ENCODE peak calls at places on chromosomes 12 and 14, in six cellular contexts. One of them, this sample, is unnamed.

GRCh38 chr12:49644620-49644994 is 21.2 kb downstream of the PRPF40B start:
- DNase-seq in fibroblast of lung: peak
- DNase-seq in fibroblast of villous mesenchyme: peak
- DNase-seq in cardiac muscle cell: peak
- DNase-seq in GM12878: peak
- DNase-seq in testis: peak
- DNase-seq in this sample: peak

GRCh38 chr14:63163306-63163705 is 40.9 kb upstream of the RHOJ start:
- DNase-seq in fibroblast of lung: no peak
- DNase-seq in fibroblast of villous mesenchyme: no peak
- DNase-seq in cardiac muscle cell: no peak
- DNase-seq in GM12878: no peak
- DNase-seq in testis: no peak
- DNase-seq in this sample: no peak

GRCh38 chr12:1443421-1444141 is 150.8 kb downstream of the FBXL14 start:
- DNase-seq in fibroblast of lung: peak
- DNase-seq in fibroblast of villous mesenchyme: no peak
- DNase-seq in cardiac muscle cell: peak
- DNase-seq in GM12878: no peak
- DNase-seq in testis: no peak
- DNase-seq in this sample: no peak

GRCh38 chr14:51547260-51547659 is 104.5 kb upstream of the FRMD6 start:
- DNase-seq in fibroblast of lung: peak
- DNase-seq in fibroblast of villous mesenchyme: peak
- DNase-seq in cardiac muscle cell: peak
- DNase-seq in GM12878: no peak
- DNase-seq in testis: no peak
- DNase-seq in this sample: no peak

GRCh38 chr14:96699666-96700065 is 97.5 kb upstream of the VRK1 start:
- DNase-seq in fibroblast of lung: no peak
- DNase-seq in fibroblast of villous mesenchyme: no peak
- DNase-seq in cardiac muscle cell: no peak
- DNase-seq in GM12878: no peak
- DNase-seq in testis: no peak
- DNase-seq in this sample: no peak

GRCh38 chr12:84763112-84763511 is 149.5 kb downstream of the SLC6A15 start:
- DNase-seq in fibroblast of lung: peak
- DNase-seq in fibroblast of villous mesenchyme: no peak
- DNase-seq in cardiac muscle cell: no peak
- DNase-seq in GM12878: no peak
- DNase-seq in testis: no peak
- DNase-seq in this sample: no peak

GRCh38 chr14:55451398-55451797 is 11.0 kb upstream of the TBPL2 start:
- DNase-seq in fibroblast of lung: no peak
- DNase-seq in fibroblast of villous mesenchyme: no peak
- DNase-seq in cardiac muscle cell: no peak
- DNase-seq in GM12878: no peak
- DNase-seq in testis: no peak
- DNase-seq in this sample: no peak

GRCh38 chr12:93025145-93026103 is 96.3 kb upstream of the EEA1 start:
- DNase-seq in fibroblast of lung: peak
- DNase-seq in fibroblast of villous mesenchyme: peak
- DNase-seq in cardiac muscle cell: peak
- DNase-seq in GM12878: peak
- DNase-seq in testis: no peak
- DNase-seq in this sample: peak

GRCh38 chr12:63995512-63995911 is 151.0 kb downstream of the SRGAP1 start:
- DNase-seq in fibroblast of lung: peak
- DNase-seq in fibroblast of villous mesenchyme: no peak
- DNase-seq in cardiac muscle cell: no peak
- DNase-seq in GM12878: no peak
- DNase-seq in testis: no peak
- DNase-seq in this sample: no peak

GRCh38 chr12:113899042-113899843 is 66.9 kb downstream of the RBM19 start:
- DNase-seq in fibroblast of lung: no peak
- DNase-seq in fibroblast of villous mesenchyme: no peak
- DNase-seq in cardiac muscle cell: no peak
- DNase-seq in GM12878: no peak
- DNase-seq in testis: no peak
- DNase-seq in this sample: no peak

GRCh38 chr12:68561830-68562229 is 48.9 kb upstream of the RAP1B start:
- DNase-seq in fibroblast of lung: no peak
- DNase-seq in fibroblast of villous mesenchyme: no peak
- DNase-seq in cardiac muscle cell: no peak
- DNase-seq in GM12878: no peak
- DNase-seq in testis: no peak
- DNase-seq in this sample: no peak

GRCh38 chr12:84976133-84976532 is 59.9 kb downstream of the TSPAN19 start:
- DNase-seq in fibroblast of lung: no peak
- DNase-seq in fibroblast of villous mesenchyme: no peak
- DNase-seq in cardiac muscle cell: no peak
- DNase-seq in GM12878: no peak
- DNase-seq in testis: no peak
- DNase-seq in this sample: no peak

GRCh38 chr14:21647380-21647779 is 6.3 kb upstream of the OR4E2 start:
- DNase-seq in fibroblast of lung: no peak
- DNase-seq in fibroblast of villous mesenchyme: no peak
- DNase-seq in cardiac muscle cell: no peak
- DNase-seq in GM12878: no peak
- DNase-seq in testis: no peak
- DNase-seq in this sample: no peak

GRCh38 chr14:56482306-56482705 is 97.3 kb upstream of the TMEM260 start:
- DNase-seq in fibroblast of lung: no peak
- DNase-seq in fibroblast of villous mesenchyme: no peak
- DNase-seq in cardiac muscle cell: peak
- DNase-seq in GM12878: no peak
- DNase-seq in testis: peak
- DNase-seq in this sample: no peak

GRCh38 chr12:111154180-111154579 is 214.7 kb downstream of the PHETA1 start:
- DNase-seq in fibroblast of lung: no peak
- DNase-seq in fibroblast of villous mesenchyme: no peak
- DNase-seq in cardiac muscle cell: no peak
- DNase-seq in GM12878: no peak
- DNase-seq in testis: no peak
- DNase-seq in this sample: no peak

GRCh38 chr14:58954874-58955273 is 233.6 kb upstream of the DAAM1 start:
- DNase-seq in fibroblast of lung: no peak
- DNase-seq in fibroblast of villous mesenchyme: no peak
- DNase-seq in cardiac muscle cell: no peak
- DNase-seq in GM12878: no peak
- DNase-seq in testis: no peak
- DNase-seq in this sample: no peak

GRCh38 chr14:92492261-92492660 is 21.3 kb upstream of the RIN3 start:
- DNase-seq in fibroblast of lung: no peak
- DNase-seq in fibroblast of villous mesenchyme: no peak
- DNase-seq in cardiac muscle cell: no peak
- DNase-seq in GM12878: no peak
- DNase-seq in testis: peak
- DNase-seq in this sample: no peak

GRCh38 chr12:64612843-64613242 is 2.5 kb downstream of the RASSF3 start:
- DNase-seq in fibroblast of lung: no peak
- DNase-seq in fibroblast of villous mesenchyme: peak
- DNase-seq in cardiac muscle cell: no peak
- DNase-seq in GM12878: no peak
- DNase-seq in testis: no peak
- DNase-seq in this sample: no peak

GRCh38 chr12:103800252-103800771 is 40.7 kb downstream of the NT5DC3 start:
- DNase-seq in fibroblast of lung: peak
- DNase-seq in fibroblast of villous mesenchyme: peak
- DNase-seq in cardiac muscle cell: peak
- DNase-seq in GM12878: no peak
- DNase-seq in testis: peak
- DNase-seq in this sample: no peak

GRCh38 chr14:73787760-73788508 is 63.7 kb upstream of the PTGR2 start:
- DNase-seq in fibroblast of lung: peak
- DNase-seq in fibroblast of villous mesenchyme: peak
- DNase-seq in cardiac muscle cell: no peak
- DNase-seq in GM12878: no peak
- DNase-seq in testis: no peak
- DNase-seq in this sample: no peak

GRCh38 chr12:7935464-7935772 is 569 bp downstream of the SLC2A3 start:
- DNase-seq in fibroblast of lung: no peak
- DNase-seq in fibroblast of villous mesenchyme: no peak
- DNase-seq in cardiac muscle cell: no peak
- DNase-seq in GM12878: no peak
- DNase-seq in testis: no peak
- DNase-seq in this sample: no peak

GRCh38 chr12:107319536-107320030 is 226.2 kb upstream of the CRY1 start:
- DNase-seq in fibroblast of lung: peak
- DNase-seq in fibroblast of villous mesenchyme: no peak
- DNase-seq in cardiac muscle cell: peak
- DNase-seq in GM12878: no peak
- DNase-seq in testis: no peak
- DNase-seq in this sample: no peak

GRCh38 chr12:107320031-107320928 is 226.9 kb upstream of the CRY1 start:
- DNase-seq in fibroblast of lung: peak
- DNase-seq in fibroblast of villous mesenchyme: peak
- DNase-seq in cardiac muscle cell: peak
- DNase-seq in GM12878: no peak
- DNase-seq in testis: peak
- DNase-seq in this sample: no peak

GRCh38 chr12:107318554-107318803 is 225.1 kb upstream of the CRY1 start:
- DNase-seq in fibroblast of lung: no peak
- DNase-seq in fibroblast of villous mesenchyme: no peak
- DNase-seq in cardiac muscle cell: no peak
- DNase-seq in GM12878: no peak
- DNase-seq in testis: no peak
- DNase-seq in this sample: no peak

GRCh38 chr12:107318804-107319535 is 225.6 kb upstream of the CRY1 start:
- DNase-seq in fibroblast of lung: peak
- DNase-seq in fibroblast of villous mesenchyme: peak
- DNase-seq in cardiac muscle cell: peak
- DNase-seq in GM12878: no peak
- DNase-seq in testis: peak
- DNase-seq in this sample: no peak

GRCh38 chr12:107317751-107318553 is 224.6 kb upstream of the CRY1 start:
- DNase-seq in fibroblast of lung: peak
- DNase-seq in fibroblast of villous mesenchyme: peak
- DNase-seq in cardiac muscle cell: peak
- DNase-seq in GM12878: no peak
- DNase-seq in testis: peak
- DNase-seq in this sample: no peak
- H3K4me3 ChIP-seq in fibroblast of lung: peak
- H3K4me3 ChIP-seq in fibroblast of villous mesenchyme: peak
- H3K4me3 ChIP-seq in cardiac muscle cell: peak
- H3K4me3 ChIP-seq in GM12878: no peak
- H3K4me3 ChIP-seq in testis: peak
- H3K4me3 ChIP-seq in this sample: no peak

DNA sequence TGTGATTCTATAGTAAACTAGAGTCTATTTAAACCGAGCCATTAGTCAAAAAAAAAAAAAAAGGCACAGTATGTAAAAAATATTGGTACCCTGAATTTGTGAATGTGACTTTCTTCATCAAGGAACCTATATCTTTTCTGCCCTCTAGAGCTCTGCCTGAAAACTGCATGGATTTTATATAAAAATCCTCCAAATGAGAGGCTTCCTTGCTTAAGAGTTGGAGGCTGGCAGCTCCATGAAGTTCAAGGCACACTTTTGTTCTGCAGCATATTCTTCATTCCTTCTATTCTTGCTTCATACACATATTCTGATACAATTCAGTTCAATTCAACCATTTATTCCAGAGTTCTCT is 23.1 kb upstream of the NKX2-8 start:
- DNase-seq in fibroblast of lung: no peak
- DNase-seq in fibroblast of villous mesenchyme: no peak
- DNase-seq in cardiac muscle cell: no peak
- DNase-seq in GM12878: no peak
- DNase-seq in testis: no peak
- DNase-seq in this sample: no peak
- TF ChIP-seq CTCF in fibroblast of lung: no peak
- TF ChIP-seq CTCF in fibroblast of villous mesenchyme: no peak
- TF ChIP-seq CTCF in cardiac muscle cell: no peak
- TF ChIP-seq CTCF in GM12878: no peak
- TF ChIP-seq CTCF in testis: no peak
- TF ChIP-seq CTCF in this sample: no peak

GRCh38 chr12:124499873-124500231 is 67.6 kb downstream of the NCOR2 start:
- DNase-seq in fibroblast of lung: no peak
- DNase-seq in fibroblast of villous mesenchyme: no peak
- DNase-seq in cardiac muscle cell: no peak
- DNase-seq in GM12878: no peak
- DNase-seq in testis: no peak
- DNase-seq in this sample: no peak
- H3K4me3 ChIP-seq in fibroblast of lung: no peak
- H3K4me3 ChIP-seq in fibroblast of villous mesenchyme: no peak
- H3K4me3 ChIP-seq in cardiac muscle cell: no peak
- H3K4me3 ChIP-seq in GM12878: no peak
- H3K4me3 ChIP-seq in testis: no peak
- H3K4me3 ChIP-seq in this sample: no peak

GRCh38 chr14:100274250-100274649 is 32.0 kb downstream of the SLC25A29 start:
- DNase-seq in fibroblast of lung: no peak
- DNase-seq in fibroblast of villous mesenchyme: no peak
- DNase-seq in cardiac muscle cell: no peak
- DNase-seq in GM12878: no peak
- DNase-seq in testis: no peak
- DNase-seq in this sample: no peak

GRCh38 chr14:100275214-100275613 is 31.0 kb downstream of the SLC25A29 start:
- DNase-seq in fibroblast of lung: no peak
- DNase-seq in fibroblast of villous mesenchyme: no peak
- DNase-seq in cardiac muscle cell: no peak
- DNase-seq in GM12878: no peak
- DNase-seq in testis: no peak
- DNase-seq in this sample: no peak

GRCh38 chr14:100267990-100268389 is 29.0 kb downstream of the YY1 start:
- DNase-seq in fibroblast of lung: no peak
- DNase-seq in fibroblast of villous mesenchyme: no peak
- DNase-seq in cardiac muscle cell: no peak
- DNase-seq in GM12878: no peak
- DNase-seq in testis: no peak
- DNase-seq in this sample: no peak

GRCh38 chr14:100268591-100269207 is 29.8 kb downstream of the YY1 start:
- DNase-seq in fibroblast of lung: no peak
- DNase-seq in fibroblast of villous mesenchyme: peak
- DNase-seq in cardiac muscle cell: no peak
- DNase-seq in GM12878: no peak
- DNase-seq in testis: no peak
- DNase-seq in this sample: no peak

DNA sequence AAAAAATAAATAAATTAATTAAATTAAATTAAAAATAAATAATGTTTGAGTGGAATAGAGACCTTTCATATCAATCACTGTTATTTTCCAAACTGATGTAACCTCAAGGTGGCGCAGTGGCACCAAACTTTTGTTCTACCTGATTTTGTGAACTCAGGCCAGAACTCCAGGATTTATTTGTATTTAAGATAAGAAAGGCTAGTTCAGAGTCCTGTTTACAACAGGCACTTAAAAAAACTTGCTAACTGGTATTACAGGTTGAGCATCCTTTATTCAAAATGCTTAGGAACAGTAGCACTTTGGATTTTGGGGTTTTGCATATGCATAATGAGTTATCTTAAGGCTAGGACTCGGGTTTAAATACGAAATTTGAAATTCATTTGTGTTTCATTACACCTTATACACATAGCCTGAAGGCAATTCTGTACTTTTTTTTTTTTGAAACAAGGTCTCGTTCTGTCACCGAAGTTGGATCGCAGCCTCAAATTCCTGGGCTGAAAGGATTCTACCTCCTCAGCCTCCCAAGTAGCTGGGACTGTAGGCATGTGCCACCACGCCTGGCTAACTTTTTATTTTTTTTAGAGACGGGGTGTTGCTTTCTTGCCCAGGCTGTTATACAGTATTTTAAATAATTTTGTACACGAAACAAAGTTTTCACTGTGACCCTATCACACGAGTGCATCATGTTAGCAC is 32.4 kb downstream of the YY1 start:
- DNase-seq in fibroblast of lung: no peak
- DNase-seq in fibroblast of villous mesenchyme: peak
- DNase-seq in cardiac muscle cell: no peak
- DNase-seq in GM12878: no peak
- DNase-seq in testis: no peak
- DNase-seq in this sample: no peak
- TF ChIP-seq CTCF in fibroblast of lung: no peak
- TF ChIP-seq CTCF in fibroblast of villous mesenchyme: peak
- TF ChIP-seq CTCF in cardiac muscle cell: peak
- TF ChIP-seq CTCF in GM12878: peak
- TF ChIP-seq CTCF in testis: no peak
- TF ChIP-seq CTCF in this sample: peak

This sample was measured in GM12864.